ENCODE peak calls at places on chromosomes 2 and 18, in nine cellular contexts. A, Y, H, C, V, M, D, X and O are unnamed samples. For H3K4me1, the result is how much of the 10 kb centered on the place peaks cover.

GRCh38 chr2:147560810-147561521 is 283.9 kb upstream of the ACVR2A start:
- DNase-seq in X (no peak), C (no peak), Y (no peak), D (no peak), H (no peak), A (peak), M (no peak), V (no peak), O (no peak)

GRCh38 chr2:72892506-72893173 is 5.4 kb downstream of the SPR start:
- DNase-seq in A (peak), M (peak), C (peak), X (no peak), H (peak), Y (peak), D (peak), V (peak), O (no peak)

GRCh38 chr2:158346041-158346440 is 110.5 kb downstream of the CCDC148 start:
- DNase-seq in X (peak), V (no peak), C (no peak), D (no peak), Y (no peak), A (no peak), H (no peak), M (no peak), O (no peak)

GRCh38 chr2:122433123-122433754 is 677.8 kb downstream of the TSN start:
- DNase-seq in C (no peak), X (no peak), V (no peak), Y (no peak), M (peak), A (no peak), D (no peak), H (no peak), O (no peak)

GRCh38 chr2:126385441-126385840 is 270.5 kb upstream of the GYPC start:
- DNase-seq in X (no peak), H (no peak), V (no peak), Y (no peak), C (no peak), M (no peak), A (no peak), D (no peak), O (no peak)

GRCh38 chr2:105327690-105328089 is 1.8 kb downstream of the TGFBRAP1 start:
- DNase-seq in C (no peak), Y (no peak), V (no peak), A (no peak), D (no peak), M (no peak), X (no peak), H (no peak), O (no peak)

GRCh38 chr2:239371726-239372686 is 28.8 kb downstream of the HDAC4 start:
- DNase-seq in V (no peak), A (no peak), H (no peak), C (no peak), X (no peak), M (no peak), Y (no peak), D (no peak), O (no peak)

GRCh38 chr2:163990554-163990953 is 254.7 kb upstream of the FIGN start:
- DNase-seq in A (no peak), M (no peak), Y (no peak), V (no peak), H (no peak), C (no peak), X (peak), D (no peak), O (no peak)

GRCh38 chr18:73150199-73150598 is 282.4 kb upstream of the NETO1 start:
- DNase-seq in M (no peak), H (no peak), A (no peak), X (no peak), D (no peak), V (no peak), Y (no peak), C (no peak), O (no peak)

GRCh38 chr2:190315273-190315672 is 4.4 kb downstream of the HIBCH start:
- DNase-seq in H (no peak), V (no peak), C (no peak), Y (no peak), X (no peak), A (no peak), D (no peak), M (no peak), O (no peak)

GRCh38 chr2:64651590-64651989 is 2.1 kb downstream of the SERTAD2 start:
- DNase-seq in M (no peak), C (no peak), Y (no peak), D (no peak), H (no peak), X (no peak), A (no peak), V (no peak), O (no peak)

GRCh38 chr18:22332590-22332989 is 85.1 kb downstream of the CTAGE1 start:
- DNase-seq in V (peak), Y (no peak), M (no peak), H (no peak), A (no peak), C (no peak), D (no peak), X (no peak), O (no peak)

GRCh38 chr2:42794271-42795046 is 2.1 kb upstream of the HAAO start:
- DNase-seq in Y (no peak), M (peak), D (no peak), V (peak), C (no peak), A (peak), H (no peak), X (no peak), O (no peak)

GRCh38 chr2:773256-774160 is 96.3 kb upstream of the TMEM18 start:
- DNase-seq in V (no peak), D (no peak), M (no peak), A (no peak), H (no peak), C (no peak), Y (no peak), X (no peak), O (no peak)

GRCh38 chr2:194562329-194562728 is 1094.7 kb upstream of the SLC39A10 start:
- DNase-seq in M (no peak), Y (no peak), X (no peak), V (no peak), C (no peak), A (no peak), D (no peak), H (no peak), O (no peak)

GRCh38 chr2:63054812-63055509 is 4.3 kb downstream of the OTX1 start:
- DNase-seq in A (no peak), H (no peak), M (no peak), V (no peak), Y (no peak), D (no peak), X (peak), C (no peak), O (no peak)

GRCh38 chr2:144500567-144500966 is 19.4 kb downstream of the ZEB2 start:
- DNase-seq in D (no peak), V (no peak), C (no peak), A (no peak), X (no peak), Y (no peak), H (no peak), M (no peak), O (no peak)

GRCh38 chr18:45666520-45666919 is 51.2 kb downstream of the SLC14A2 start:
- DNase-seq in H (no peak), C (no peak), X (no peak), A (no peak), D (no peak), V (no peak), M (no peak), Y (no peak), O (no peak)

GRCh38 chr2:201175971-201176570 is 6.9 kb upstream of the CASP10 start:
- DNase-seq in V (no peak), M (no peak), C (peak), A (no peak), Y (no peak), H (no peak), D (no peak), X (no peak), O (no peak)

GRCh38 chr2:238362611-238363010 is 42.3 kb downstream of the TRAF3IP1 start:
- DNase-seq in C (no peak), H (no peak), A (peak), Y (no peak), X (no peak), V (no peak), M (no peak), D (no peak), O (no peak)

GRCh38 chr2:12718662-12719399 is 2.1 kb downstream of the TRIB2 start:
- DNase-seq in X (peak), D (no peak), Y (no peak), V (no peak), A (peak), C (no peak), H (peak), M (no peak), O (no peak)

GRCh38 chr2:24724111-24724775 is 68.9 kb downstream of the PTRHD1 start:
- DNase-seq in H (no peak), M (no peak), Y (no peak), V (no peak), C (no peak), X (no peak), A (no peak), D (no peak), O (no peak)
- H3K4me1 ChIP-seq in H (under half), M (under half), Y (under half), V (under half), C (under half), X (under half), A (under half), D (under half), O (under half)

DNA sequence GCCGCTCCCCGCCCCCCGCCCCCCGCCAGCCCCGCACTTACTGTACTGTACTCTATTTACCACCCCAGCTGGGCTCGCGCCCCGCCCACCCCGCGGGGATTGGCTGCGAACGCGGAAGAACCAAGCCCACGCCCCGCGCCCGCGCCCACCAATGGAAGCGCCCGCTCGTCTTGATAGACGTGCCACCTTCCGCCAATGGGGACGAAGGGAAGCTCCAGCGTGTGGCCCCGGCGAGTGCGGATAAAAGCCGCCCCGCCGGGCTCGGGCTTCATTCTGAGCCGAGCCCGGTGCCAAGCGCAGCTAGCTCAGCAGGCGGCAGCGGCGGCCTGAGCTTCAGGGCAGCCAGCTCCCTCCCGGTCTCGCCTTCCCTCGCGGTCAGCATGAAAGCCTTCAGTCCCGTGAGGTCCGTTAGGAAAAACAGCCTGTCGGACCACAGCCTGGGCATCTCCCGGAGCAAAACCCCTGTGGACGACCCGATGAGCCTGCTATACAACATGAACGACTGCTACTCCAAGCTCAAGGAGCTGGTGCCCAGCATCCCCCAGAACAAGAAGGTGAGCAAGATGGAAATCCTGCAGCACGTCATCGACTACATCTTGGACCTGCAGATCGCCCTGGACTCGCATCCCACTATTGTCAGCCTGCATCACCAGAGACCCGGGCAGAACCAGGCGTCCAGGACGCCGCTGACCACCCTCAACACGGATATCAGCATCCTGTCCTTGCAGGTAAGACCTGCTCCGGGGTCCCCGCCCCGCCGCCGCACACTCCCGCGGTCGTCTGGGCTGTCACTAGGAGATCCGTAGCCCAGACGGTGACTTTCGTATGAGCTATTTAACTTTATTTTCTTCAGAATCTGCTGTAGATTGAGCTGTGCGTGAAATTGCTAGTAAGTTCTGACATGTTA is at the start of gene ID2:
- DNase-seq in C (peak), D (peak), A (peak), M (peak), X (peak), Y (peak), H (peak), V (peak), O (peak)
- H3K4me1 ChIP-seq in C (half or more), D (under half), A (under half), M (under half), X (under half), Y (under half), H (under half), V (under half), O (under half)

GRCh38 chr2:213101686-213102460 is 49.5 kb downstream of the IKZF2 start:
- DNase-seq in M (no peak), A (no peak), X (no peak), V (no peak), H (no peak), D (no peak), C (no peak), Y (no peak), O (no peak)
- H3K4me1 ChIP-seq in M (under half), A (under half), X (under half), V (under half), H (under half), D (under half), C (under half), Y (under half), O (under half)

GRCh38 chr18:7089369-7089768 is 28.2 kb downstream of the LAMA1 start:
- DNase-seq in M (no peak), V (no peak), A (no peak), C (no peak), D (no peak), H (no peak), Y (no peak), X (no peak), O (no peak)
- H3K4me1 ChIP-seq in M (under half), V (under half), A (under half), C (under half), D (under half), H (under half), Y (under half), X (under half), O (under half)

GRCh38 chr2:96208144-96209010 is at the start of gene STARD7:
- DNase-seq in X (peak), Y (peak), A (peak), V (peak), C (peak), H (peak), M (peak), D (peak), O (peak)
- H3K4me1 ChIP-seq in X (under half), Y (under half), A (under half), V (under half), C (half or more), H (half or more), M (under half), D (under half), O (half or more)

GRCh38 chr2:55106148-55106547 is 55.9 kb upstream of the RTN4 start:
- DNase-seq in C (no peak), H (no peak), Y (no peak), D (no peak), A (no peak), V (no peak), X (no peak), M (no peak), O (no peak)
- H3K4me1 ChIP-seq in C (under half), H (under half), Y (under half), D (under half), A (under half), V (half or more), X (under half), M (under half), O (half or more)

GRCh38 chr2:10385933-10386773 is 62.0 kb downstream of the ODC1 start:
- DNase-seq in D (peak), V (peak), M (no peak), A (peak), Y (no peak), H (no peak), X (no peak), C (no peak), O (no peak)
- H3K4me1 ChIP-seq in D (under half), V (half or more), M (under half), A (under half), Y (under half), H (half or more), X (under half), C (half or more), O (under half)

DNA sequence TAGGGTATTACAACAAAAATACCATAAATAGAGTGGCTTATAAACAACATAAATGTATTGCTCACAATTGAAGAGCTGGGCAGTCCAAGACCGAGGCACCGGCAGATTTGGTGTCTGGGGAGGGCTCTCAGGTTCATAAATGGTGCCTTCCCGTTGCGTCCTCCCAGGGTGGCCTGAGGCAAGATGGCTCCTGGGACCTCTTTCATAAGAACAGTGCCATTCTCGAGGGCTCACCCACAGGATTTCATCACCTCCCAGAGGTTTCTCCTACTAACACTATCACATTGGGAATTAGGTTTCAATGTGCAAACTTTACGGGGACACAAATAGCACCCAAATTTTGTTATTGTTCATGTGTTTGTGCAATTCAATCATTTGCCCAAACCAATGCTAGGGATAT is 793.5 kb upstream of the HS6ST1 start:
- DNase-seq in A (no peak), H (no peak), C (no peak), V (no peak), X (no peak), Y (no peak), D (no peak), M (no peak), O (no peak)
- H3K4me1 ChIP-seq in A (under half), H (under half), C (under half), V (under half), X (under half), Y (under half), D (under half), M (under half), O (under half)

DNA sequence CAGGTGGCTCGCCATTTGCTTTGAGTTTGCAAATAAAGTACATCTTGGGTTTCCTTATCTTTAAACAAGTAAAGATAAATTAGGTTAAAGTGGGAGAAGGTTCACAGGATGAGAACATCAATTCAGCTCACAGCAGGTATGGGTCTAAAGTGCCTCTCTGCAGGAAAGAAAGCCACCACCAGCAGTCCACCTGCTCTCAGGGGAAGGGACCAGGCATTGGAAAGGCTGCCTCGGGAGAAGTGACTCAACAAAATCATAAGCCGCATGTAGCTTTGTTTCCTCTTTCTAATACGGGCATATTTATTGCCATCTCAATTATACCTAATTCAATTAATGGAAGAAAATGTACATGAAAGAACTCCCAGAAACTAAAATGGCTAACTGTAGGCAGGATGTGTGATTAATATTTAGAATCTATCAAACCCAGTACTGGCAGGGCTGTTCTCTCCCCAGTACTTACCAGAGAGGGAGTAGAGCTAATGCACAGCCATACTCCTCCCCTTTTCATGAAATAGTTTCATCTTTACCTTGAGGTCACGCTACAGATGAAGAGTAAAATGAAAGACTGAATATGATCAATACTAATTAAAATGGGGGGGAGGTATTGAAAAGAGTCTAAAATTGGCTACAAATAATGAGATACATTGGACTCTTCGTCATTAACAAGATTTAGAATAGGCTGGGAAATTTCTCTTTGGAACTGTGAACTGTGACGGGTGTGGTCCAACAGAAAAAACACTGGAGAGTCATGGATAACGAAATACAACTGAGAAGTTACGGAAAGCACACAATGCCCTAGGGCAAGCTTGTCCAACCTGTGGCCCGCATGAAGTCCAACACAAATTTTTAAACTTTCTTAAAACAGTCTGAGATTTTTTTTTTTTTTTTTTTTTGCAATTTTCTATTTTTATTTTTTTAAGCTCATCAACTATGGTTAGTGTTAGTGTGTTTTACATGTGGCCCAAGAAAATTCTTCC is 28.1 kb downstream of the CDC42EP3 start:
- DNase-seq in C (no peak), D (no peak), X (no peak), V (no peak), Y (no peak), H (no peak), A (no peak), M (no peak), O (no peak)
- H3K4me1 ChIP-seq in C (under half), D (under half), X (under half), V (under half), Y (under half), H (half or more), A (under half), M (under half), O (under half)